ENCODE peak calls at places on chromosomes 3 and 15, in ten cellular contexts. T, X, C, Z, H, W, U, M, S and I are unnamed samples.

GRCh38 chr15:51243774-51244173 is 94.6 kb downstream of the CYP19A1 start:
- DNase-seq in U (no peak), W (no peak), H (peak), X (no peak), S (peak), Z (no peak), T (no peak), C (peak), M (no peak), I (no peak)

GRCh38 chr3:131277836-131278497 is 103.6 kb upstream of the NUDT16 start:
- DNase-seq in S (no peak), W (no peak), C (no peak), U (peak), Z (no peak), M (no peak), X (no peak), T (no peak), H (peak), I (no peak)

GRCh38 chr15:38069001-38069400 is 134.6 kb downstream of the TMCO5A start:
- DNase-seq in H (peak), W (no peak), S (peak), T (no peak), C (peak), Z (peak), M (peak), U (peak), X (peak), I (peak)

GRCh38 chr3:105715372-105715771 is 153.4 kb downstream of the CBLB start:
- DNase-seq in T (no peak), U (peak), W (no peak), H (peak), X (no peak), Z (no peak), S (peak), M (no peak), C (peak), I (no peak)

GRCh38 chr3:15271785-15272381 is 60.5 kb downstream of the SH3BP5 start:
- DNase-seq in T (peak), M (no peak), H (no peak), C (no peak), X (peak), Z (no peak), S (no peak), W (no peak), U (no peak), I (no peak)

GRCh38 chr3:80677796-80678195 is 910.0 kb upstream of the ROBO1 start:
- DNase-seq in T (no peak), C (peak), H (peak), U (no peak), S (peak), X (no peak), M (no peak), Z (no peak), W (no peak), I (no peak)

GRCh38 chr3:184002469-184002868 is 15.2 kb downstream of the ABCC5 start:
- DNase-seq in M (no peak), S (no peak), W (no peak), Z (no peak), H (no peak), T (no peak), X (no peak), U (no peak), C (no peak), I (no peak)

GRCh38 chr3:100463002-100463401 is 29.4 kb upstream of the TMEM45A start:
- DNase-seq in M (peak), T (no peak), U (peak), Z (peak), X (no peak), H (peak), S (peak), C (peak), W (no peak), I (peak)

GRCh38 chr15:69045810-69046209 is 31.3 kb downstream of the NOX5 start:
- DNase-seq in H (peak), U (peak), Z (no peak), X (no peak), C (peak), M (peak), S (no peak), T (no peak), W (no peak), I (no peak)

GRCh38 chr3:190345027-190345821 is 23.0 kb upstream of the CLDN1 start:
- DNase-seq in Z (peak), M (peak), H (peak), T (no peak), W (no peak), C (peak), S (peak), X (no peak), U (peak), I (no peak)

GRCh38 chr15:78049691-78050440 is 27.6 kb downstream of the TBC1D2B start:
- DNase-seq in H (peak), M (no peak), C (no peak), X (no peak), W (no peak), S (peak), U (peak), T (no peak), Z (no peak), I (no peak)

GRCh38 chr3:71128951-71129350 is 454.6 kb downstream of the FOXP1 start:
- DNase-seq in T (no peak), M (no peak), S (peak), Z (no peak), U (no peak), H (no peak), W (no peak), X (no peak), C (no peak), I (no peak)

GRCh38 chr15:66101715-66102395 is 151.7 kb downstream of the MEGF11 start:
- DNase-seq in M (no peak), U (no peak), W (peak), T (no peak), Z (no peak), X (no peak), H (no peak), C (no peak), S (no peak), I (no peak)

GRCh38 chr3:79690072-79690471 is 77.7 kb downstream of the ROBO1 start:
- DNase-seq in Z (no peak), W (no peak), C (no peak), M (no peak), U (no peak), X (no peak), H (no peak), T (no peak), S (no peak), I (no peak)

GRCh38 chr3:89447244-89447643 is 339.8 kb downstream of the EPHA3 start:
- DNase-seq in C (no peak), M (no peak), Z (no peak), X (no peak), H (no peak), S (no peak), W (no peak), T (no peak), U (no peak), I (no peak)

GRCh38 chr15:33722005-33722672 is 246.2 kb upstream of the CHRM5 start:
- DNase-seq in T (no peak), H (peak), Z (peak), C (no peak), S (peak), W (no peak), X (no peak), U (peak), M (no peak), I (no peak)

GRCh38 chr3:69892706-69893105 is 106.8 kb upstream of the SAMMSON start:
- DNase-seq in T (no peak), M (no peak), Z (no peak), U (no peak), S (no peak), X (no peak), W (no peak), H (no peak), C (no peak), I (no peak)

GRCh38 chr15:89633585-89633984 is 21.7 kb downstream of the KIF7 start:
- DNase-seq in T (no peak), M (no peak), C (no peak), Z (no peak), W (no peak), X (no peak), H (no peak), S (no peak), U (no peak), I (no peak)

GRCh38 chr3:196519738-196520122 is 4.6 kb upstream of the SMCO1 start:
- DNase-seq in U (no peak), Z (no peak), T (no peak), C (no peak), X (no peak), H (no peak), W (no peak), M (no peak), S (no peak), I (no peak)

GRCh38 chr3:23740517-23741402 is 65.0 kb upstream of the UBE2E1 start:
- DNase-seq in T (no peak), S (peak), H (peak), X (peak), M (peak), C (peak), Z (peak), U (peak), W (no peak), I (no peak)

GRCh38 chr3:72031581-72031980 is 246.6 kb upstream of the PROK2 start:
- DNase-seq in S (peak), C (no peak), H (peak), U (peak), W (no peak), X (peak), T (no peak), Z (peak), M (no peak), I (no peak)

GRCh38 chr3:187919535-187919934 is 174.3 kb upstream of the BCL6 start:
- DNase-seq in W (no peak), S (no peak), T (no peak), U (no peak), C (no peak), M (no peak), X (no peak), Z (no peak), H (no peak), I (no peak)

GRCh38 chr3:185688808-185689207 is 102.7 kb downstream of the SENP2 start:
- DNase-seq in U (peak), W (peak), Z (peak), T (no peak), M (peak), X (no peak), C (peak), S (peak), H (peak), I (no peak)

GRCh38 chr15:63019539-63020109 is 22.9 kb upstream of the TPM1 start:
- DNase-seq in C (peak), X (no peak), W (no peak), U (peak), M (peak), T (no peak), S (peak), Z (peak), H (peak), I (no peak)

GRCh38 chr3:110397115-110397514 is 674.5 kb upstream of the NECTIN3 start:
- DNase-seq in U (peak), Z (no peak), S (no peak), X (no peak), C (no peak), T (no peak), M (no peak), W (no peak), H (no peak), I (peak)

GRCh38 chr3:176090727-176091126 is 1106.6 kb downstream of the TBL1XR1 start:
- DNase-seq in C (no peak), T (no peak), H (no peak), Z (no peak), X (no peak), W (no peak), U (no peak), S (no peak), M (no peak), I (no peak)

GRCh38 chr3:188491276-188491687 is 337.3 kb downstream of the LPP start:
- DNase-seq in H (peak), T (no peak), Z (no peak), M (peak), C (no peak), W (no peak), S (peak), X (no peak), U (peak), I (no peak)

GRCh38 chr15:96142498-96142897 is 188.0 kb upstream of the NR2F2 start:
- DNase-seq in S (no peak), U (no peak), H (no peak), M (no peak), T (no peak), Z (no peak), X (no peak), C (no peak), W (no peak), I (no peak)

GRCh38 chr3:154122912-154123559 is 1.8 kb downstream of the ARHGEF26 start:
- DNase-seq in T (no peak), U (peak), H (peak), M (no peak), C (no peak), W (no peak), X (no peak), S (peak), Z (no peak), I (peak)

GRCh38 chr3:166478356-166478755 is 641.1 kb upstream of the BCHE start:
- DNase-seq in W (no peak), M (no peak), C (no peak), H (peak), X (no peak), Z (no peak), T (no peak), S (no peak), U (no peak), I (no peak)

GRCh38 chr3:97871206-97871605 is 49.4 kb downstream of the CRYBG3 start:
- DNase-seq in Z (no peak), X (no peak), S (peak), U (no peak), H (no peak), M (no peak), W (no peak), C (no peak), T (no peak), I (no peak)

GRCh38 chr15:66408690-66409089 is 22.0 kb downstream of the MAP2K1 start:
- DNase-seq in H (no peak), S (no peak), W (no peak), Z (no peak), C (no peak), M (no peak), T (no peak), X (no peak), U (no peak), I (no peak)

GRCh38 chr15:62603757-62604156 is 438.7 kb upstream of the C2CD4B start:
- DNase-seq in U (peak), Z (peak), T (no peak), C (no peak), X (peak), S (peak), H (no peak), M (peak), W (no peak), I (no peak)

GRCh38 chr3:194235160-194235559 is 99.2 kb downstream of the HES1 start:
- DNase-seq in X (no peak), U (no peak), S (no peak), M (no peak), H (no peak), C (no peak), Z (no peak), T (no peak), W (no peak), I (no peak)

GRCh38 chr15:27672537-27672936 is 426.6 kb downstream of the OCA2 start:
- DNase-seq in H (no peak), W (no peak), C (no peak), U (no peak), S (no peak), T (no peak), Z (no peak), M (no peak), X (no peak), I (no peak)

GRCh38 chr3:129310111-129310601 is 31.5 kb downstream of the HMCES start:
- DNase-seq in T (no peak), Z (peak), C (no peak), H (no peak), U (no peak), W (no peak), X (peak), M (peak), S (no peak), I (no peak)

GRCh38 chr3:19866751-19867347 is 67.2 kb downstream of the EFHB start:
- DNase-seq in U (peak), S (peak), W (peak), Z (no peak), X (no peak), C (peak), T (no peak), H (peak), M (peak), I (peak)

GRCh38 chr3:49296781-49297420 is 19.9 kb upstream of the C3orf62 start:
- DNase-seq in X (peak), Z (no peak), M (no peak), C (no peak), W (no peak), T (no peak), U (no peak), S (peak), H (no peak), I (no peak)

GRCh38 chr3:38454884-38455638 is 1.4 kb downstream of the ACVR2B start:
- DNase-seq in C (peak), U (peak), T (no peak), M (peak), W (peak), S (peak), H (peak), X (peak), Z (peak), I (peak)